ENCODE peak calls at places on chromosomes 12 and 14, in seven cellular contexts. B is IMR-90, H is neuronal stem cell, L is mesendoderm, Z is H9, C is trophoblast cell, P is H1. E is an unnamed sample.

GRCh38 chr12:107411792-107412535 is 273.6 kb upstream of the PWP1 start:
- DNase-seq in B (peak; percentile 91), H (no peak), L (no peak), Z (no peak), C (no peak), P (no peak), E (peak; percentile 63)

GRCh38 chr12:51371295-51371953 is 19.8 kb downstream of the GALNT6 start:
- DNase-seq in B (peak; percentile 97), H (peak; percentile 86), L (peak; percentile 99), Z (peak; percentile 78), C (peak; percentile 91), P (peak; percentile 75), E (peak; percentile 96)

GRCh38 chr12:26345471-26346003 is 150.2 kb downstream of the SSPN start:
- DNase-seq in B (peak; percentile 35), H (no peak), L (no peak), Z (no peak), C (no peak), P (no peak), E (no peak)

GRCh38 chr14:64541261-64541970 is 875 bp downstream of the HSPA2 start:
- DNase-seq in B (no peak), H (no peak), L (peak; percentile 22), Z (no peak), C (peak; percentile 56), P (no peak), E (no peak)

GRCh38 chr14:96260341-96260821 is 4.4 kb downstream of the BDKRB1 start:
- DNase-seq in B (peak; percentile 77), H (no peak), L (no peak), Z (no peak), C (peak; percentile 31), P (no peak), E (peak; percentile 86)

GRCh38 chr12:88308825-88309224 is 166.7 kb downstream of the TMTC3 start:
- DNase-seq in B (peak; percentile 95), H (no peak), L (no peak), Z (no peak), C (peak; percentile 58), P (no peak), E (peak; percentile 64)

GRCh38 chr12:93778306-93778705 is 101.1 kb downstream of the CRADD start:
- DNase-seq in B (peak; percentile 88), H (no peak), L (no peak), Z (no peak), C (no peak), P (no peak), E (peak; percentile 84)

GRCh38 chr12:105522166-105522825 is 191.8 kb downstream of the C12orf75 start:
- DNase-seq in B (peak; percentile 31), H (no peak), L (no peak), Z (no peak), C (peak; percentile 77), P (no peak), E (peak; percentile 29)

GRCh38 chr14:100601914-100602313 is 14.7 kb upstream of the BEGAIN start:
- DNase-seq in B (no peak), H (no peak), L (no peak), Z (no peak), C (no peak), P (no peak), E (no peak)

GRCh38 chr12:96352161-96352835 is 47.9 kb downstream of the CDK17 start:
- DNase-seq in B (no peak), H (no peak), L (no peak), Z (no peak), C (no peak), P (no peak), E (no peak)

GRCh38 chr12:12673296-12673695 is 22.7 kb downstream of the GPR19 start:
- DNase-seq in B (peak; percentile 13), H (no peak), L (no peak), Z (no peak), C (no peak), P (no peak), E (no peak)

GRCh38 chr14:101087614-101088394 is 184.3 kb upstream of the RTL1 start:
- DNase-seq in B (no peak), H (no peak), L (no peak), Z (peak; percentile 29), C (no peak), P (no peak), E (peak; percentile 3)

GRCh38 chr14:91128699-91129098 is 14.8 kb downstream of the DGLUCY start:
- DNase-seq in B (no peak), H (no peak), L (no peak), Z (no peak), C (no peak), P (no peak), E (no peak)
- H3K79me1 ChIP-seq in B (no peaks in the 10 kb centered on the region), H (peaks cover 2% of the 10 kb centered on the region), L (no peaks in the 10 kb centered on the region), Z (no peaks in the 10 kb centered on the region), C (peaks cover 14% of the 10 kb centered on the region), P (no peaks in the 10 kb centered on the region), E (peaks cover 12% of the 10 kb centered on the region)

GRCh38 chr12:46362895-46363581 is 9.5 kb downstream of the SLC38A2 start:
- DNase-seq in B (no peak), H (no peak), L (no peak), Z (no peak), C (no peak), P (no peak), E (peak; percentile 59)

GRCh38 chr12:46364777-46365580 is 7.6 kb downstream of the SLC38A2 start:
- DNase-seq in B (peak; percentile 85), H (no peak), L (no peak), Z (no peak), C (no peak), P (no peak), E (peak; percentile 61)

GRCh38 chr12:46363582-46364299 is 8.8 kb downstream of the SLC38A2 start:
- DNase-seq in B (no peak), H (no peak), L (no peak), Z (no peak), C (no peak), P (no peak), E (no peak)

GRCh38 chr12:46365951-46366379 is 6.6 kb downstream of the SLC38A2 start:
- DNase-seq in B (no peak), H (no peak), L (no peak), Z (no peak), C (no peak), P (no peak), E (peak; percentile 40)

DNA sequence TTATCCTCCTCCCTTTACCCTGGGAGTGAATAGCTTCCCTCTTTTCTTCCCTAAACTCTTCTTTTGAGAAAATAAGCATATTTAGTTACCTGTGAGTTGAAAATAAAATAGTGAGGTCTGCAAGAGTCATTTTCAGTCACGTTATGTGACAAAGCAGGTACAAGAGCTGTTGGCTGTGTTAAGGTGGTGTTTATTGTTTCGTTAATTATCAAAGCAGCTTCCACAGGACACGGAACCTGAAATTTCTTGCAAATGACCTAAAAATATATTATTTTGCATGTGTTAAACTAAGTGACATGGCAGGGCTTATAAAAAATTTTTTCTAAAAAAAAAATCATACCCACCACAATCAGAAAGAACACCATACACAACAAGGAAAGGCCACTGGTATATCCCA is 8.3 kb downstream of the SLC38A2 start:
- DNase-seq in B (no peak), H (no peak), L (no peak), Z (no peak), C (no peak), P (no peak), E (no peak)
- H3K4me1 ChIP-seq in B (peaks cover 2% of the 10 kb centered on the region), H (no peaks in the 10 kb centered on the region), L (no peaks in the 10 kb centered on the region), Z (no peaks in the 10 kb centered on the region), C (no peaks in the 10 kb centered on the region), P (peaks cover 7% of the 10 kb centered on the region), E (peaks cover 3% of the 10 kb centered on the region)

GRCh38 chr12:18476866-18477265 is 215.5 kb downstream of the PIK3C2G start:
- DNase-seq in B (no peak), H (no peak), L (no peak), Z (no peak), C (peak; percentile 80), P (no peak), E (no peak)

GRCh38 chr12:18483723-18484325 is 222.5 kb downstream of the PIK3C2G start:
- DNase-seq in B (no peak), H (peak; percentile 23), L (no peak), Z (no peak), C (no peak), P (no peak), E (no peak)

GRCh38 chr12:18482601-18483120 is 221.3 kb downstream of the PIK3C2G start:
- DNase-seq in B (no peak), H (no peak), L (peak; percentile 57), Z (no peak), C (no peak), P (no peak), E (no peak)

DNA sequence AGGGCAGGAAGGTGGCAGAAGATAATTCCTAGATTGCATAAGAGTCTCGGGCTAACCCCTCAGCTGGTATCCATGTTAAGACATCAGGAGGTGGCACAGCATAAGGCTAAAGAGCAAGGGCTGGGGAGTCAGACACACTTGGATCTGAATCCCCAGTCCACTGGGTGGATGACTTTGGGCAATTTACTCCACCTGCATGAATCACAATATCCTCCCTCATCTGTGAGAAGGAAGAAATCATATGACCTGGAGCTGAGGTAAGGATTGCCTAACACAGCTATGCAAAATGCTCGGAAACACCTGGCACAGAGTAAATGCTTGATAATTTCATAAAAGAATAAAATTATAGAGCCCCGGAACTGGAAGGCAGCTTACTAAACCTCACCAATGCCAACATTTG is 217.9 kb downstream of the PIK3C2G start:
- DNase-seq in B (no peak), H (no peak), L (no peak), Z (no peak), C (peak; percentile 68), P (no peak), E (no peak)
- H3K79me1 ChIP-seq in B (no peaks in the 10 kb centered on the region), H (no peaks in the 10 kb centered on the region), L (no peaks in the 10 kb centered on the region), Z (no peaks in the 10 kb centered on the region), C (no peaks in the 10 kb centered on the region), P (no peaks in the 10 kb centered on the region), E (no peaks in the 10 kb centered on the region)

GRCh38 chr12:109114644-109115043 is 1.7 kb upstream of the ACACB start:
- DNase-seq in B (no peak), H (no peak), L (no peak), Z (no peak), C (no peak), P (no peak), E (no peak)

GRCh38 chr12:109111775-109112491 is 4.5 kb upstream of the ACACB start:
- DNase-seq in B (peak; percentile 49), H (no peak), L (peak; percentile 63), Z (peak; percentile 53), C (peak; percentile 73), P (no peak), E (peak; percentile 62)

GRCh38 chr12:109112720-109113465 is 3.5 kb upstream of the ACACB start:
- DNase-seq in B (no peak), H (no peak), L (no peak), Z (no peak), C (no peak), P (no peak), E (no peak)

GRCh38 chr12:109115404-109115757 is 1.0 kb upstream of the ACACB start:
- DNase-seq in B (no peak), H (no peak), L (no peak), Z (no peak), C (no peak), P (no peak), E (no peak)

DNA sequence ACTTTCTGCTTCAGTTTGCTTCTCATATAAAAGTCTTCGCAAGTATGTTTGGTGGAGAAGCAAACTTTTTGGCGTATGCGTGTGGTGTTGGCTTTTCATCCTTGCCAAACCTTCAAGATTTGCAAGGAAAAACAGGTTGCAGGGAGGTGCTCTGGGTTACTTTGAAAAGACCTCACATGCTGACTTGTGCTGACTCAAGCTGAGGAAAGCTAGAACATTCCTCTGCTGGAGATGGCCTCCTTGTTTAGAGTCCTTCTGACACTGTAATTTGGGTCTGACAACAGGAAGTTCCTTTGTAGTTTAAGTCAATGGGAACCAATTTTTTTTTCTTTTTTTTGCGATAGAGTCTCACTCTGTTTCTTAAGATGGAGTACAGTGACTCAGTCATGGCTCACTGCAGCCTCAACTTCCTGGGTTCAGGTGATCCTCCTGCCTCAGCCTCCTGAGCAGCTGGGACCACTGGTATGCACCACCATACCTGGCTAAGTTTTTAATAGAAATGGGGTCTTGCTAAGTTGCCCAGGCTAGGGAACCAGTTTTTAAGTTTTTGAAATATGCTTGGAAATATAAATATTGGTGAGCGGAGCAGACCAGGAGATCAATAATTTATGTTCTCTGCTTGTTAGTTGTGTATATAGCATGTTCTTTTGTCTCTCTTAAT is 2.6 kb upstream of the ACACB start:
- DNase-seq in B (no peak), H (no peak), L (no peak), Z (no peak), C (no peak), P (no peak), E (no peak)
- H3K4me1 ChIP-seq in B (no peaks in the 10 kb centered on the region), H (peaks cover 24% of the 10 kb centered on the region), L (no peaks in the 10 kb centered on the region), Z (peaks cover 6% of the 10 kb centered on the region), C (peaks cover 13% of the 10 kb centered on the region), P (peaks cover 11% of the 10 kb centered on the region), E (peaks cover 7% of the 10 kb centered on the region)